ENCODE peak calls at places on chromosomes 1 and 21, in six cellular contexts. One of them, this sample, is unnamed.

GRCh38 chr1:151739590-151740355 is 18.5 kb downstream of the RIIAD1 start:
- DNase-seq in effector CD4-positive, alpha-beta T cell: no peak
- DNase-seq in left ventricle myocardium inferior: no peak
- DNase-seq in RPMI7951: no peak
- DNase-seq in lung: no peak
- DNase-seq in Right ventricle myocardium superior: no peak
- DNase-seq in this sample: no peak

GRCh38 chr1:29519108-29519507 is 282.8 kb downstream of the PTPRU start:
- DNase-seq in left ventricle myocardium inferior: no peak
- DNase-seq in Right ventricle myocardium superior: no peak
- DNase-seq in lung: peak
- DNase-seq in RPMI7951: peak
- DNase-seq in effector CD4-positive, alpha-beta T cell: no peak
- DNase-seq in this sample: no peak

GRCh38 chr1:44810101-44810761 is 1.9 kb downstream of the BTBD19 start:
- DNase-seq in lung: peak
- DNase-seq in RPMI7951: peak
- DNase-seq in left ventricle myocardium inferior: peak
- DNase-seq in effector CD4-positive, alpha-beta T cell: peak
- DNase-seq in Right ventricle myocardium superior: peak
- DNase-seq in this sample: peak

GRCh38 chr21:33839167-33839716 is 76.4 kb downstream of the ATP5PO start:
- DNase-seq in RPMI7951: no peak
- DNase-seq in Right ventricle myocardium superior: no peak
- DNase-seq in lung: no peak
- DNase-seq in left ventricle myocardium inferior: no peak
- DNase-seq in effector CD4-positive, alpha-beta T cell: no peak
- DNase-seq in this sample: peak

GRCh38 chr1:187038789-187039188 is 210.0 kb downstream of the PLA2G4A start:
- DNase-seq in RPMI7951: peak
- DNase-seq in left ventricle myocardium inferior: no peak
- DNase-seq in effector CD4-positive, alpha-beta T cell: no peak
- DNase-seq in Right ventricle myocardium superior: no peak
- DNase-seq in lung: no peak
- DNase-seq in this sample: no peak

GRCh38 chr21:45041351-45041805 is 33.0 kb upstream of the ADARB1 start:
- DNase-seq in left ventricle myocardium inferior: peak
- DNase-seq in lung: peak
- DNase-seq in Right ventricle myocardium superior: peak
- DNase-seq in effector CD4-positive, alpha-beta T cell: no peak
- DNase-seq in RPMI7951: peak
- DNase-seq in this sample: peak

GRCh38 chr1:80994934-80995333 is 805.8 kb upstream of the ADGRL2 start:
- DNase-seq in RPMI7951: no peak
- DNase-seq in Right ventricle myocardium superior: no peak
- DNase-seq in lung: no peak
- DNase-seq in left ventricle myocardium inferior: no peak
- DNase-seq in effector CD4-positive, alpha-beta T cell: no peak
- DNase-seq in this sample: no peak

GRCh38 chr1:41639332-41639936 is 155.0 kb upstream of the EDN2 start:
- DNase-seq in RPMI7951: peak
- DNase-seq in left ventricle myocardium inferior: no peak
- DNase-seq in effector CD4-positive, alpha-beta T cell: no peak
- DNase-seq in Right ventricle myocardium superior: no peak
- DNase-seq in lung: no peak
- DNase-seq in this sample: no peak

GRCh38 chr1:156860113-156860638 is 489 bp upstream of the NTRK1 start:
- DNase-seq in RPMI7951: peak
- DNase-seq in Right ventricle myocardium superior: no peak
- DNase-seq in lung: no peak
- DNase-seq in left ventricle myocardium inferior: peak
- DNase-seq in effector CD4-positive, alpha-beta T cell: peak
- DNase-seq in this sample: peak

This sample was measured in right cardiac atrium.